ENCODE peak calls at places on chromosomes 3 and 15, in five cellular contexts. Q is activated naive CD8-positive, alpha-beta T cell treated with anti-CD3 and anti-CD28 coated beads, Interleukin-2, amount 10 ng/mL, durations not matched to agents 7 days and 5 days; O is HTR-8/SVneo; A is activated CD4-positive, alpha-beta T cell treated with anti-CD3 and anti-CD28 coated beads, Interleukin-2, amount 50 U/mL, for 1 hour; E is GM12892. Y is an unnamed sample.

GRCh38 chr15:74531144-74531811 is 9.7 kb upstream of the ARID3B start:
- DNase-seq in Q (no peak), O (peak), A (no peak), E (no peak), Y (no peak)

GRCh38 chr3:148797822-148798221 is 29.8 kb upstream of the CPB1 start:
- DNase-seq in Q (no peak), O (no peak), A (no peak), E (no peak), Y (no peak)

GRCh38 chr15:74037171-74038117 is 42.9 kb downstream of the PML start:
- DNase-seq in Q (no peak), O (no peak), A (no peak), E (no peak), Y (no peak)

GRCh38 chr15:80996247-80996646 is 4.5 kb upstream of the TLNRD1 start:
- DNase-seq in Q (no peak), O (no peak), A (no peak), E (no peak), Y (no peak)

GRCh38 chr15:89785064-89785770 is 9.1 kb downstream of the MESP2 start:
- DNase-seq in Q (no peak), O (no peak), A (no peak), E (no peak), Y (no peak)

GRCh38 chr15:59814409-59814808 is 125.3 kb upstream of the BNIP2 start:
- DNase-seq in Q (peak), O (no peak), A (peak), E (no peak), Y (no peak)

GRCh38 chr3:21955406-21955805 is 204.4 kb upstream of the ZNF385D start:
- DNase-seq in Q (no peak), O (no peak), A (no peak), E (no peak), Y (no peak)

GRCh38 chr3:155664922-155665695 is 79.8 kb downstream of the PLCH1 start:
- DNase-seq in Q (no peak), O (no peak), A (no peak), E (no peak), Y (no peak)

GRCh38 chr3:185430375-185430774 is 67.4 kb downstream of the MAP3K13 start:
- DNase-seq in Q (no peak), O (no peak), A (no peak), E (no peak), Y (no peak)

GRCh38 chr3:184260571-184261269 is 633 bp downstream of the CAMK2N2 start:
- DNase-seq in Q (no peak), O (no peak), A (no peak), E (no peak), Y (no peak)

GRCh38 chr15:27792756-27793264 is 306.3 kb downstream of the OCA2 start:
- DNase-seq in Q (no peak), O (no peak), A (no peak), E (no peak), Y (no peak)

GRCh38 chr3:4416961-4417360 is 50.1 kb downstream of the SUMF1 start:
- DNase-seq in Q (no peak), O (peak), A (no peak), E (no peak), Y (no peak)

GRCh38 chr15:67833504-67834248 is 6.2 kb downstream of the RNU6-1 start:
- DNase-seq in Q (peak), O (no peak), A (no peak), E (no peak), Y (no peak)

GRCh38 chr3:157354254-157354653 is 82.4 kb upstream of the PTX3 start:
- DNase-seq in Q (no peak), O (no peak), A (no peak), E (no peak), Y (no peak)

GRCh38 chr3:195196266-195196665 is 74.7 kb downstream of the XXYLT1 start:
- DNase-seq in Q (no peak), O (no peak), A (no peak), E (no peak), Y (no peak)

GRCh38 chr15:41930221-41930866 is 36.5 kb upstream of the SPTBN5 start:
- DNase-seq in Q (no peak), O (peak), A (no peak), E (no peak), Y (no peak)

GRCh38 chr3:52894756-52895155 is 2.6 kb downstream of the STIMATE start:
- DNase-seq in Q (no peak), O (no peak), A (no peak), E (no peak), Y (no peak)

GRCh38 chr3:194189243-194189791 is 53.4 kb downstream of the HES1 start:
- DNase-seq in Q (no peak), O (no peak), A (no peak), E (no peak), Y (no peak)